ENCODE peak calls at places on chromosomes 6 and 20, in seven cellular contexts. O is fibroblast of lung, Q is breast epithelium, Y is adrenal gland, D is OCI-LY7, K is upper lobe of left lung, F is neural progenitor cell. H is an unnamed sample.

GRCh38 chr6:166775180-166775922 is 148.3 kb upstream of the RPS6KA2 start:
- DNase-seq in O (peak), Q (no peak), Y (peak), D (peak), K (peak), F (peak), H (peak)

GRCh38 chr6:36595168-36595818 is 1.1 kb downstream of the SRSF3 start:
- DNase-seq in O (peak), Q (peak), Y (peak), D (peak), K (peak), F (peak), H (no peak)

GRCh38 chr6:54801669-54802068 is 44.9 kb upstream of the FAM83B start:
- DNase-seq in O (peak), Q (no peak), Y (no peak), D (no peak), K (no peak), F (no peak), H (no peak)

GRCh38 chr6:54879188-54879985 is 32.8 kb downstream of the FAM83B start:
- DNase-seq in O (no peak), Q (no peak), Y (no peak), D (no peak), K (no peak), F (no peak), H (no peak)

GRCh38 chr6:142187209-142187608 is 40.1 kb downstream of the VTA1 start:
- DNase-seq in O (peak), Q (no peak), Y (peak), D (no peak), K (no peak), F (no peak), H (no peak)

GRCh38 chr6:155880905-155881304 is 425.3 kb upstream of the NOX3 start:
- DNase-seq in O (peak), Q (no peak), Y (no peak), D (no peak), K (no peak), F (no peak), H (no peak)

GRCh38 chr6:28489366-28490190 is 26.0 kb downstream of the GPX6 start:
- DNase-seq in O (peak), Q (peak), Y (peak), D (no peak), K (peak), F (peak), H (peak)

GRCh38 chr20:61877776-61878477 is 187.8 kb downstream of the TAF4 start:
- DNase-seq in O (no peak), Q (no peak), Y (no peak), D (no peak), K (no peak), F (no peak), H (no peak)

GRCh38 chr6:138257638-138258040 is 39.3 kb upstream of the PBOV1 start:
- DNase-seq in O (no peak), Q (no peak), Y (no peak), D (no peak), K (no peak), F (no peak), H (no peak)

GRCh38 chr20:20369353-20370086 is 1.6 kb downstream of the INSM1 start:
- DNase-seq in O (no peak), Q (no peak), Y (no peak), D (no peak), K (no peak), F (peak), H (no peak)

DNA sequence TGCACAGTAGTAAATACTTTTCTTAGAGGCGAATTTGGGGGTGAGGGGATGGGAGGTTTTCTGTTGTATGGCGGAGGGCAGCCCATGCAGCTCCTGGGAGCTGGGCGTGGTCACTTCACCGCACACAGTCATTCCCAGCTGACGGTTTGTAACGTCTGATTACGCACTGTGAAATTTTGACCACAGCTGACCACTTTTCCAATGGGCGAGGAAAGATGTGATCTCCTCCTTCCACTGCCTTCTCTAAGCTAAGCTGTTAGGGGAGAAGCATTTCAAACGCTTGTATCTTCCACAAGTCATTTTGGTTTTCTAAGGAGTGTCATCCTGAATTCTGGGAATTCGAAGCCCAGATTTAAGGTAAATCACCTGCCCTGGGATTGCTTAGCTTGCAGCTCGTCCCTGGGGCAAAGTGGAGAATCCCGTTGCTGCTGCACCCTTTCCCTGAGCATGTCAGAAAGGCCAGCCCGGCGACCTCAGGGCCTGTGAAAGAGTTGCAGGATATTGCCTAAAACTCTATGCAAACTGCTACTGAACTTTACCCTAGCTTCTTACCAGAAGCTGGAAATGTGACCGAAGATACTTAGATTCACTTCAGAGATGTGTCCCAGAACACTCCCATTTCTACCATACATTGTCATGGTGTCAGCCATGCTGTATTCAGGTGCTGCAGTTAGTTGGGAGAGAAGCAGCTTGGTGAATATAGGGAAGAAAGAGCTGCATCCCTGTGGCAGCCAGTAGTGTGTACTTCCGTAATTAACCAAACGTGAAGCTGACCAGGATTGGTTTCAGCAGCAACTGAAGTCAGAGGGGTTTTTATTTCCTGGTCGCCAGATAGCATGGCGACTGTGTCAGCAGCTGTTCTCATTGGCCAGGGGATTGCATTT is 58.9 kb downstream of the RREB1 start:
- DNase-seq in O (peak), Q (no peak), Y (no peak), D (no peak), K (peak), F (no peak), H (no peak)
- H3K27ac ChIP-seq in O (peak), Q (peak), Y (peak), D (no peak), K (peak), F (no peak), H (peak)

DNA sequence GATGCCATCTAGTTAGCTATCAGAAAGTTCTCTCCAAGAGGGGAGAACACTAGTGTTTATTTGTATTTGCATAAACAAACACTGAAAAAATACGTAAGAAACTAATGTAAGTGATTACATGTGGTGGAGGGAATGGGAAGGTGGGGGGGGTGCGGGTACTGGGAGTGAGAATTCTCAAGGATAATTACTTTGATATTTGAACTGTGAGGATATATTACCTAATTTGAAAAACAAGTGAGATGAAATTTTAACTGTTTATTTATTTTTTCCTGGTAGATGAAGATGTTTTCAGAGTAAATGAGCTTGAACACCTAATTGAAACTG is 54.7 kb downstream of the VEGFA start:
- DNase-seq in O (no peak), Q (no peak), Y (no peak), D (no peak), K (no peak), F (no peak), H (no peak)
- H3K4me3 ChIP-seq in O (no peak), Q (no peak), Y (no peak), D (no peak), K (no peak), F (no peak), H (no peak)

DNA sequence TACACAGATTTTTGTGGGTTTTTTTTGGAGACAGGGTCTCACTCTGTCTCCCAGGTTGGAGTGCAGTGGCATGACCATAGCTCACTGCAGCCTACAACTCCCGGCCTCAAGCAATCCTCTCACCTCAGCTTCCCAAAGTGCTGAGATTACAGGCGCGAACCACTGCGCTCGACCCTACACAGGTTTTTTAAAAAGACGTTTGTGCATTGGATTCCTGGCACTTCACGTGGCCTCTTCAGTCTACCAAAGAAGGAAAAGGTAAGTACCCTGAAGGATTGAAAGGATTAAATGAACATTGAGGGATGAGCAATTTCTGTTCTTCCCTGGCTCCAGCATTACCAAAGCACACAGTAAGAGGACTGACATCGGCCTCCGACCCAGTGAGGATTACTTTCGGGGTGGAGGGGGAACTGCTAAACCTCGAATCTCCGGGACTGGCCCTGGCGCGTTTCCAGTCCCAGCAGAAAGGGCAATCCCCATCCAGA is 556 bp upstream of the YWHAB start:
- DNase-seq in O (no peak), Q (no peak), Y (no peak), D (no peak), K (no peak), F (no peak), H (no peak)
- H3K27ac ChIP-seq in O (peak), Q (peak), Y (peak), D (peak), K (peak), F (no peak), H (peak)

DNA sequence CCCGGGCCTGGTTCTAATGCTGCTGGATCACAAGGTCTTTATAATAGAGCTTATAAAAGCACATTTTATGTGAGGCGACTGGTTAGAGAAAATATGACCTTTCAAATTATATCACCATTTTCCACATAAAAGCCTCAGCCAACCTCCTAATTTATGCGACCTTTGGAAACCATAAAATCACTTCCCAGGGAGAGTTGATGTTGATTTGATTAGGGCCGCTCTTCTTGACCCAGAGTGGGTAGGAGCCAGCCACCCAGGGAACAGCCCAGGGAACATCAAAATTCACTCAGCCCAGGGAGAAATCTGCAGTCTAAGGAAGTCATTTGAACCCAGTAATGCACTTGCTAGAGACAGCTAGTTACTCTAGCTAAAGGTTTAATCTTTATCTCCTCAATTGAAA is 79.8 kb upstream of the TENT5A start:
- DNase-seq in O (no peak), Q (no peak), Y (no peak), D (no peak), K (no peak), F (no peak), H (no peak)
- H3K4me3 ChIP-seq in O (no peak), Q (no peak), Y (no peak), D (no peak), K (no peak), F (no peak), H (no peak)

GRCh38 chr6:106102034-106102433 is 15.9 kb downstream of the PRDM1 start:
- DNase-seq in O (no peak), Q (no peak), Y (no peak), D (no peak), K (no peak), F (no peak), H (no peak)
- H3K27ac ChIP-seq in O (no peak), Q (no peak), Y (no peak), D (no peak), K (peak), F (no peak), H (no peak)

GRCh38 chr6:150202404-150202803 is 59.6 kb downstream of the PPP1R14C start:
- DNase-seq in O (peak), Q (no peak), Y (no peak), D (no peak), K (peak), F (no peak), H (no peak)

GRCh38 chr6:150203378-150203777 is 60.5 kb downstream of the PPP1R14C start:
- DNase-seq in O (no peak), Q (no peak), Y (no peak), D (no peak), K (no peak), F (no peak), H (no peak)

GRCh38 chr6:150203871-150204545 is 61.2 kb downstream of the PPP1R14C start:
- DNase-seq in O (no peak), Q (no peak), Y (no peak), D (no peak), K (no peak), F (no peak), H (no peak)

GRCh38 chr6:150202934-150203333 is 60.1 kb downstream of the PPP1R14C start:
- DNase-seq in O (peak), Q (no peak), Y (no peak), D (no peak), K (no peak), F (no peak), H (no peak)

DNA sequence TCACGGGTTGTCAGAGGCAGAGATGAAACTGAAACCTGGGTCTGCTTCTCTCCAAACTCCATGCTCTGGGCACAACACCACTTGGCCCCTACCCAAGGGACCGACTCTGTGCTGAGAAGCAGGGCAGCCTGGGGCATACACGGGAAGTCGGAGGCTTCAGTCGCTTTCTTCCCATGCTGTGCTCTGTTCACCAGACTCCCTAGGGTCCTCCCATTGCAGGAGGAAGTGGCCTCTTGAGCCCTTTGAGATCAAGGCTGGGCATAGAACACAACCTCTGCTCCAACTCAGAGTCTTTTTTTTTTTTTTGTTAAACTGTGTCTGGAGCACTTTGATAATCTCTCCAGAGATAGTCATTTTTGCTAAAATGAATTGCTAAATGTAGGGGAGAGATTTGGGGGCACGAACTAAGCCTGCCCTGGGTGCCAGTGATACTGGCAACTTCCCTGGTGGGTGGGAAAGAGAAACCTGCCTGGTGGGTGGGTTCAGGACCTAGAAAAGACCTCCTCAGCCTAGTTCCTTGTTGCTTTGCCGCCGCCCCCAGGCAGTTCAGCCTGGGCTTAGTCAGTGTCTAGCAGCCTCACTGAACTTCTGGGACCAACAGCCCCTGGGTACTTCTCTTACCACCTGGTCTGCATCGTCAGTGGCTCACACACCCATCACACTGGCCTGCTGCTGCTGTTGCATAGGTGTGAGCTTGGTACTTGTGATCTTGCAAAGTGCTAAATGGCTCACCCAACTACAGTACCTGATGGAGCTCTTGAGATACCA is 62.0 kb downstream of the PPP1R14C start:
- DNase-seq in O (no peak), Q (no peak), Y (no peak), D (no peak), K (peak), F (no peak), H (no peak)
- H3K4me3 ChIP-seq in O (no peak), Q (no peak), Y (no peak), D (no peak), K (no peak), F (no peak), H (no peak)

DNA sequence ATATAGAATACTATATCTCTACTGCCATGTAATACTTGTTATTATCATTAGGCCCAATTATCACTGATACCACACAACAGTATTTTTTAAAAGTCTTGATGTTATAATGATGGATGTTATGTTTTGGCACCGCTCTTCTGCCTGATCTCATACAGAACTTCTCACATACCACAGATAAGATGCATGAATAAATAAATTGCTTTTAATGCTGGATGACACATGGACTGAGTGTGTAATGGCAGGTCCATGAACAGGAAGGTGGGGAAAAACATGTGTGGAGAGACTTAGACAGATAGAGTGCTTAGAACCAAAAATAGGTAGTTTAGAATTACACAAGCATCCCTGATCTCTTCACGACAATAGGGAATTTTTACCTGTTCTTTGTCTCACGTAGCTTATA is 258.4 kb upstream of the MARCKS start:
- DNase-seq in O (peak), Q (no peak), Y (no peak), D (no peak), K (no peak), F (no peak), H (no peak)
- H3K27ac ChIP-seq in O (no peak), Q (no peak), Y (no peak), D (no peak), K (no peak), F (no peak), H (no peak)

GRCh38 chr20:41140226-41141133 is 3.1 kb downstream of the PLCG1 start:
- DNase-seq in O (no peak), Q (no peak), Y (no peak), D (no peak), K (no peak), F (no peak), H (peak)
- H3K4me3 ChIP-seq in O (no peak), Q (no peak), Y (no peak), D (peak), K (no peak), F (no peak), H (peak)